ENCODE peak calls at places on chromosomes 16 and 17, in eight cellular contexts. R, G, Z, X, D, U, E and C are unnamed samples.

GRCh38 chr17:56918916-56919315 is 5.1 kb upstream of the TRIM25 start:
- DNase-seq in R (no peak), G (peak), Z (no peak), X (peak), D (no peak), U (no peak), E (no peak), C (peak)

GRCh38 chr16:4535627-4536108 is 2.9 kb downstream of the CDIP1 start:
- DNase-seq in R (no peak), G (no peak), Z (no peak), X (no peak), D (no peak), U (no peak), E (no peak), C (no peak)

GRCh38 chr16:50810241-50810965 is 68.5 kb downstream of the CYLD start:
- DNase-seq in R (no peak), G (no peak), Z (no peak), X (no peak), D (no peak), U (no peak), E (no peak), C (no peak)

GRCh38 chr17:57599271-57600045 is 145.6 kb downstream of the CCDC182 start:
- DNase-seq in R (no peak), G (no peak), Z (no peak), X (no peak), D (no peak), U (no peak), E (no peak), C (no peak)

GRCh38 chr17:81651692-81652091 is 4.7 kb downstream of the PDE6G start:
- DNase-seq in R (peak), G (peak), Z (peak), X (peak), D (no peak), U (peak), E (no peak), C (peak)

GRCh38 chr16:87043273-87044030 is 273.7 kb downstream of the C16orf95 start:
- DNase-seq in R (no peak), G (no peak), Z (no peak), X (peak), D (no peak), U (peak), E (no peak), C (no peak)

GRCh38 chr16:89200124-89200849 is at the start of gene SLC22A31:
- DNase-seq in R (no peak), G (no peak), Z (peak), X (no peak), D (no peak), U (no peak), E (no peak), C (peak)

GRCh38 chr17:28471531-28472342 is 1.7 kb upstream of the SLC13A2 start:
- DNase-seq in R (no peak), G (no peak), Z (no peak), X (no peak), D (no peak), U (no peak), E (no peak), C (no peak)

GRCh38 chr17:42096360-42097111 is 1.7 kb downstream of the ZNF385C start:
- DNase-seq in R (no peak), G (no peak), Z (no peak), X (no peak), D (no peak), U (no peak), E (no peak), C (no peak)

GRCh38 chr17:80449930-80450576 is 26.4 kb downstream of the NPTX1 start:
- DNase-seq in R (no peak), G (no peak), Z (peak), X (no peak), D (no peak), U (peak), E (no peak), C (no peak)

GRCh38 chr17:4786111-4786491 is at the start of gene VMO1:
- DNase-seq in R (no peak), G (no peak), Z (peak), X (peak), D (no peak), U (no peak), E (no peak), C (peak)

GRCh38 chr16:3173892-3174617 is 13.9 kb upstream of the OR1F1 start:
- DNase-seq in R (no peak), G (no peak), Z (peak), X (no peak), D (no peak), U (no peak), E (no peak), C (peak)

GRCh38 chr17:6047966-6048365 is 22.2 kb upstream of the WSCD1 start:
- DNase-seq in R (peak), G (no peak), Z (peak), X (peak), D (no peak), U (no peak), E (no peak), C (no peak)